ENCODE peak calls at places on chromosomes 13 and 19, in six cellular contexts. M is left ventricle myocardium inferior, T is tibial artery, S is sigmoid colon, Z is upper lobe of right lung, Q is A549. A is an unnamed sample. For H3K4me1, the result is how much of the 10 kb centered on the place peaks cover.

GRCh38 chr13:71877280-71877653 is 10.3 kb upstream of the DACH1 start:
- DNase-seq in Q (no peak), M (no peak), S (no peak), T (no peak), Z (no peak), A (no peak)

GRCh38 chr13:113802090-113802531 is 43.1 kb downstream of the TMEM255B start:
- DNase-seq in T (peak), Z (peak), Q (peak), M (peak), S (peak), A (peak)

GRCh38 chr13:76516013-76516412 is 370.2 kb downstream of the KCTD12 start:
- DNase-seq in S (no peak), M (no peak), T (no peak), Q (no peak), Z (no peak), A (no peak)

GRCh38 chr13:112112534-112113276 is 45.8 kb downstream of the SOX1 start:
- DNase-seq in M (no peak), T (no peak), Q (no peak), Z (no peak), S (peak), A (no peak)

GRCh38 chr13:89925107-89925506 is 1422.4 kb upstream of the MIR17HG start:
- DNase-seq in T (no peak), Z (no peak), S (no peak), Q (peak), M (no peak), A (no peak)

GRCh38 chr13:111210488-111210887 is 95.4 kb downstream of the ARHGEF7 start:
- DNase-seq in M (peak), Z (peak), T (no peak), S (no peak), Q (no peak), A (peak)

GRCh38 chr13:94251801-94252200 is 227.7 kb downstream of the DCT start:
- DNase-seq in M (peak), Q (no peak), Z (no peak), S (no peak), T (no peak), A (no peak)

GRCh38 chr13:61417171-61417570 is 1.5 kb upstream of the PCDH20 start:
- DNase-seq in Q (no peak), M (no peak), T (no peak), S (no peak), Z (peak), A (no peak)

GRCh38 chr13:91323349-91323748 is 24.1 kb upstream of the MIR17HG start:
- DNase-seq in Z (no peak), T (no peak), M (no peak), S (no peak), Q (no peak), A (no peak)

GRCh38 chr13:87089391-87089790 is 581.8 kb upstream of the SLITRK5 start:
- DNase-seq in T (no peak), Q (no peak), Z (no peak), M (no peak), S (no peak), A (no peak)

GRCh38 chr13:114112826-114113322 is 19.5 kb downstream of the RASA3 start:
- DNase-seq in Q (no peak), S (peak), T (peak), M (no peak), Z (peak), A (no peak)

GRCh38 chr13:97436845-97437244 is 2.9 kb downstream of the RAP2A start:
- DNase-seq in Z (no peak), Q (no peak), S (no peak), M (no peak), T (no peak), A (no peak)

GRCh38 chr19:2064788-2065524 is 13.9 kb upstream of the MKNK2 start:
- DNase-seq in T (peak), S (peak), Z (no peak), Q (no peak), M (peak), A (peak)

GRCh38 chr19:52170863-52171320 is 529 bp downstream of the ZNF836 start:
- DNase-seq in Q (no peak), M (peak), Z (peak), S (peak), T (no peak), A (peak)

GRCh38 chr13:80131204-80131603 is 209.7 kb downstream of the SPRY2 start:
- DNase-seq in M (peak), Q (peak), T (peak), S (peak), Z (peak), A (peak)

GRCh38 chr13:110377178-110378175 is 70.4 kb downstream of the COL4A2 start:
- DNase-seq in S (no peak), Q (no peak), T (no peak), Z (no peak), M (no peak), A (no peak)

GRCh38 chr19:46746281-46746965 is at the start of gene STRN4:
- DNase-seq in M (peak), T (no peak), S (no peak), Q (no peak), Z (peak), A (peak)

GRCh38 chr13:97600438-97601080 is 166.6 kb downstream of the RAP2A start:
- DNase-seq in S (no peak), Q (peak), M (no peak), Z (no peak), T (no peak), A (no peak)

GRCh38 chr13:19960673-19961015 is 2.1 kb downstream of the ZMYM2 start:
- DNase-seq in T (no peak), Z (no peak), M (no peak), Q (no peak), S (no peak), A (no peak)
- H3K4me1 ChIP-seq in T (half or more), Z (under half), M (half or more), Q (under half), S (under half), A (under half)

GRCh38 chr19:38840583-38840968 is 9.0 kb upstream of the ECH1 start:
- DNase-seq in Q (no peak), S (no peak), M (no peak), T (no peak), Z (no peak), A (no peak)
- H3K4me1 ChIP-seq in Q (half or more), S (under half), M (half or more), T (under half), Z (under half), A (under half)

DNA sequence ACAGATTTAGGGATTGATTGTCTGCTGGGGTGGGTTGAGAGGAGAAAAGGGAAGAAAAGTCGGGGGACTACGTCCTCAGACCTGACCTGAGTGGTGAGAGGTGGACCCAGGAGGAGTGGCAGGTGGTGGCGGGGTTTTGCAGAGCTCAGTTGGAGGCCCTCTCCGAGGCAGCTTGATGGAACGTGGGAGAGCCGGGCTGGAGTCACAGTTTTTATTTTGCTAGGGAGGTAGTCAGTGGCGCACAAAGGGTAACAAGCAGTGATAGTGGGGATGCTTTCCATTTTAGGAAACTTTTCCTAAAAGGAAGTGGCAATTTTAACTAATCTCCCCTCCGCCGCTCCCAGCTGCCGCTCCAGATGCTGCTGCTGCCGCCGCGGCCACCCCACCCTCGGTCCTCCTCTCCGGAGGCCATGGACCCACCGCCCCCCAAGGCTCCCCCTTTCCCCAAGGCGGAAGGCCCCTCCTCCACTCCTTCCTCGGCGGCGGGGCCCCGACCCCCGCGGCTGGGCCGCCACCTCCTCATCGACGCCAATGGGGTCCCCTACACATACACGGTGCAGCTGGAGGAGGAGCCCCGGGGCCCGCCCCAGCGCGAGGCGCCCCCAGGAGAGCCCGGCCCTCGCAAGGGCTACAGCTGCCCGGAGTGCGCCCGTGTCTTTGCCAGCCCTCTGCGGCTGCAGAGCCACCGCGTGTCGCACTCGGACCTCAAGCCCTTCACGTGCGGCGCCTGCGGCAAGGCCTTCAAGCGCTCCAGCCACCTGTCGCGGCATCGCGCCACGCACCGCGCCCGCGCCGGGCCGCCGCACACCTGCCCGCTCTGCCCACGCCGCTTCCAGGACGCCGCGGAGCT is 1.1 kb upstream of the ZNF581 start:
- DNase-seq in Q (no peak), S (peak), Z (peak), T (no peak), M (no peak), A (peak)
- H3K4me1 ChIP-seq in Q (under half), S (half or more), Z (half or more), T (half or more), M (half or more), A (under half)

GRCh38 chr19:10756791-10757190 is 38.9 kb downstream of the DNM2 start:
- DNase-seq in T (no peak), Z (no peak), M (no peak), Q (no peak), S (no peak), A (no peak)

GRCh38 chr19:10752913-10753285 is 35.0 kb downstream of the DNM2 start:
- DNase-seq in S (no peak), Z (no peak), Q (no peak), M (no peak), T (no peak), A (no peak)

GRCh38 chr19:10758978-10759377 is 41.1 kb downstream of the DNM2 start:
- DNase-seq in Z (no peak), Q (no peak), T (no peak), S (no peak), M (no peak), A (no peak)

GRCh38 chr19:10753305-10753704 is 35.4 kb downstream of the DNM2 start:
- DNase-seq in Z (no peak), T (no peak), Q (no peak), M (no peak), S (no peak), A (no peak)

GRCh38 chr19:10756371-10756770 is 38.5 kb downstream of the DNM2 start:
- DNase-seq in Q (no peak), M (no peak), S (no peak), Z (no peak), T (no peak), A (no peak)
- H3K4me1 ChIP-seq in Q (under half), M (half or more), S (under half), Z (under half), T (under half), A (under half)

GRCh38 chr19:3499738-3500428 is 591 bp downstream of the DOHH start:
- DNase-seq in M (no peak), Z (no peak), T (no peak), S (no peak), Q (no peak), A (no peak)
- H3K4me1 ChIP-seq in M (under half), Z (under half), T (under half), S (under half), Q (under half), A (under half)

DNA sequence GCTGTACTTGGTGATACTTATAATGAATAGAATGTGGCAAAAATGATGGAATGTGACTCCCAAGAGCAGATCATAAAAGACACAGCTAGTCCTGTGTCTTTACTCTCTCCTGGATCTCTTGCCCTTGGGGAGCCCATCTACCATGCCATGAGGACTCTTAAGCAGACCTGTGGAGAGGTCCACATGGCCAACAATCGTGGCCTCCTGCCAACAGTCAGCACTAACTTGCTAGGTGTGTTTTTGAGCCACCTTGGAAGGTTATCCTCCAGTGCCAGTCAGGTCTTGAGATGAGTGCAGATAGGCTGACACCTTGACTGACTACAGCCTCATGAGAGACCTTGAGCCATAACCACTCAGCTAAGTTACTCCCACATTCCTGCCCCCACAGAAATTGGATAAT is 22.3 kb upstream of the GPR183 start:
- DNase-seq in T (no peak), S (no peak), Q (no peak), M (no peak), Z (no peak), A (no peak)
- H3K4me1 ChIP-seq in T (under half), S (under half), Q (under half), M (under half), Z (under half), A (under half)

DNA sequence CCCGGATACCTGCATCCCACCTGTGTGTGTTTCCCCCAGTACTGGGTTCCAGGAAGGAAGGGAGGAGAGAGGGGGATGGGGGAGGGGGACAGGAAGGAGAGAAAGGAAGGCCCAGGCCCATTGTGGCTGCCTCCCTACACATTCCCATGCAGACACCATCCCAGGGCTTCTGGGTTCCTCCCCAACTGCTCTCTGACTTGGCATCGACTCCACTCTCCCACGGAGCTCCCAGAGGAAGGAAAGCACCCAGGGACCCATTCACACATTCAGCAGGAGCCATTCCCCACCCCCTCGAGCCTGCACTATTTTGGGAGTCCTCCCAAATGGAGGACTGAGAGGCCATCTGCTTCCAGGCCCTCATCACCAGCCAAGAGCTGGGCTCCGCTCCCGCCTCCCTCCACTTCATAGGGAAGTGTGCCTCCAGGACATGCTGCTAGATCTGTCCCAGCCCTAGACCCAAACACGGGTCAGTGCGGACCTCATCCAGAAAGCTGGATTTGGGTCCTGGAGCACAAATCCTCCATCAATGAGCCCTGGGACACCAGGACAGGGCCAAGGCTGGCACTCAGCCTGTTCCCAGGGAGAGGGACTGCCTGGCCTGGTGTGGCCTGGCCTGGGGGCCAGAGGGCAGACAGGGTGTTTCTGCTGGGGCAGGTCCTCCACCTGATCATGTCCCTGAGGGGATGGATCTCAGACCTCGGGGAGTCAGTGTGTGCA is 13.1 kb downstream of the PRR36 start:
- DNase-seq in T (no peak), Z (no peak), Q (no peak), M (no peak), S (no peak), A (no peak)
- H3K4me1 ChIP-seq in T (under half), Z (under half), Q (under half), M (under half), S (under half), A (under half)

GRCh38 chr19:40598918-40599307 is 2.3 kb upstream of the LTBP4 start:
- DNase-seq in T (no peak), Z (no peak), S (no peak), M (no peak), Q (no peak), A (peak)

GRCh38 chr19:40603071-40603718 is 2.0 kb downstream of the LTBP4 start:
- DNase-seq in T (no peak), Z (no peak), S (no peak), M (no peak), Q (peak), A (no peak)

GRCh38 chr19:40599331-40600085 is 1.7 kb upstream of the LTBP4 start:
- DNase-seq in M (no peak), S (no peak), Z (no peak), T (peak), Q (no peak), A (peak)

GRCh38 chr19:40600086-40600917 is 867 bp upstream of the LTBP4 start:
- DNase-seq in M (peak), T (peak), S (peak), Z (no peak), Q (no peak), A (peak)

GRCh38 chr19:40601061-40601973 is at the start of gene LTBP4:
- DNase-seq in S (peak), T (peak), Z (peak), M (peak), Q (no peak), A (peak)
- H3K4me1 ChIP-seq in S (half or more), T (half or more), Z (half or more), M (half or more), Q (half or more), A (under half)

A was measured in kidney.